ENCODE peak calls at places on chromosome 20, in six cellular contexts. R is neural progenitor cell, F is MM.1S, I is hepatocyte, N is OCI-LY7, Y is HCT116. J is an unnamed sample.

GRCh38 chr20:47273591-47274235 is 82.8 kb downstream of the ZMYND8 start:
- DNase-seq in R (no peak), F (no peak), I (no peak), N (no peak), Y (no peak), J (no peak)

GRCh38 chr20:32792316-32792715 is 27.4 kb upstream of the MAPRE1 start:
- DNase-seq in R (peak), F (no peak), I (peak), N (no peak), Y (no peak), J (peak)

GRCh38 chr20:50281831-50282591 is 91.4 kb downstream of the CEBPB start:
- DNase-seq in R (peak), F (peak), I (no peak), N (peak), Y (no peak), J (peak)

GRCh38 chr20:2750343-2751251 is 49.8 kb downstream of the CPXM1 start:
- DNase-seq in R (peak), F (no peak), I (peak), N (no peak), Y (no peak), J (peak)

GRCh38 chr20:58019027-58019849 is 209.2 kb downstream of the ANKRD60 start:
- DNase-seq in R (no peak), F (no peak), I (no peak), N (no peak), Y (no peak), J (no peak)

GRCh38 chr20:5821627-5822215 is 71.5 kb downstream of the SHLD1 start:
- DNase-seq in R (no peak), F (no peak), I (no peak), N (no peak), Y (no peak), J (no peak)

GRCh38 chr20:35058184-35058583 is 34.4 kb downstream of the TRPC4AP start:
- DNase-seq in R (no peak), F (no peak), I (no peak), N (no peak), Y (no peak), J (no peak)

GRCh38 chr20:61120595-61121515 is 131.2 kb upstream of the CDH4 start:
- DNase-seq in R (peak), F (peak), I (peak), N (peak), Y (no peak), J (peak)

GRCh38 chr20:34907616-34908469 is 31.4 kb downstream of the ACSS2 start:
- DNase-seq in R (peak), F (no peak), I (peak), N (no peak), Y (peak), J (no peak)

GRCh38 chr20:37987602-37988290 is 45.5 kb downstream of the TTI1 start:
- DNase-seq in R (no peak), F (no peak), I (peak), N (no peak), Y (no peak), J (no peak)

GRCh38 chr20:37343212-37343993 is 2.5 kb upstream of the SRC start:
- DNase-seq in R (no peak), F (no peak), I (no peak), N (no peak), Y (no peak), J (no peak)

GRCh38 chr20:31523361-31524283 is 9.4 kb downstream of the HM13 start:
- DNase-seq in R (no peak), F (no peak), I (no peak), N (no peak), Y (no peak), J (no peak)

GRCh38 chr20:15708984-15709598 is 864.2 kb downstream of the KIF16B start:
- DNase-seq in R (peak), F (peak), I (peak), N (peak), Y (no peak), J (peak)

GRCh38 chr20:37311710-37312355 is 22.4 kb downstream of the MANBAL start:
- DNase-seq in R (no peak), F (no peak), I (no peak), N (no peak), Y (no peak), J (no peak)

GRCh38 chr20:5270608-5271007 is 46.1 kb downstream of the PROKR2 start:
- DNase-seq in R (peak), F (no peak), I (no peak), N (no peak), Y (no peak), J (peak)

GRCh38 chr20:33674294-33675126 is at the start of gene NECAB3:
- DNase-seq in R (peak), F (peak), I (peak), N (peak), Y (no peak), J (peak)

GRCh38 chr20:37243937-37244571 is 17.6 kb downstream of the GHRH start:
- DNase-seq in R (no peak), F (no peak), I (no peak), N (no peak), Y (no peak), J (no peak)

GRCh38 chr20:48302844-48303552 is 517.7 kb upstream of the SULF2 start:
- DNase-seq in R (no peak), F (no peak), I (no peak), N (no peak), Y (no peak), J (no peak)

GRCh38 chr20:62159835-62160234 is 16.3 kb downstream of the SS18L1 start:
- DNase-seq in R (no peak), F (no peak), I (no peak), N (no peak), Y (peak), J (no peak)

GRCh38 chr20:18692453-18692852 is 104.6 kb downstream of the DTD1 start:
- DNase-seq in R (no peak), F (no peak), I (no peak), N (no peak), Y (no peak), J (no peak)

GRCh38 chr20:9301129-9302072 is 213.0 kb upstream of the LAMP5 start:
- DNase-seq in R (peak), F (no peak), I (peak), N (no peak), Y (peak), J (no peak)

GRCh38 chr20:19260412-19261090 is 48.1 kb downstream of the SLC24A3 start:
- DNase-seq in R (no peak), F (peak), I (no peak), N (no peak), Y (no peak), J (no peak)

GRCh38 chr20:9994676-9995075 is 40.1 kb upstream of the ANKEF1 start:
- DNase-seq in R (no peak), F (no peak), I (no peak), N (no peak), Y (no peak), J (no peak)

GRCh38 chr20:24662286-24662685 is 192.9 kb downstream of the SYNDIG1 start:
- DNase-seq in R (no peak), F (no peak), I (no peak), N (no peak), Y (no peak), J (no peak)

GRCh38 chr20:24662756-24663399 is 193.4 kb downstream of the SYNDIG1 start:
- DNase-seq in R (no peak), F (no peak), I (no peak), N (no peak), Y (no peak), J (no peak)

GRCh38 chr20:24665196-24665595 is 195.8 kb downstream of the SYNDIG1 start:
- DNase-seq in R (no peak), F (no peak), I (no peak), N (no peak), Y (no peak), J (no peak)

GRCh38 chr20:24664266-24664986 is 195.0 kb downstream of the SYNDIG1 start:
- DNase-seq in R (no peak), F (no peak), I (no peak), N (no peak), Y (no peak), J (no peak)

DNA sequence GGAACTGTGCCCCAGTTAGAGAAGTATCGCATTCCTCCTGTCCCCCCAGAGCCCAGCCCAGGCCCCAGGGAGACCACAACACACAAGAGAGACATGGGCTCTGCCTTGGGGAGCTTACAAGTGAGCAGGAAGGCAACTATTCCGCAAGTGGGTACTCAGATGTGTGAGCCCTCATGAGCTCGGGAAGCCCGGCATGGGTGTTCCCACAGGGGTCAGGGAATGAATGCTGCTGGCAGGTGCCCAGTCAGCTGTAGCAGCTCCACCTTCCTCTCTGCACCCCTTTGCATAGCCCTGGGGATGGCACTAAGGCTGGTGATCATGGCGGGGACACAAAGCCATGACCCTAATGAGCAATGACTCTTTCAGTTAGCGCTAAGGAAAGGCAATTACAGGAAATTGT is 194.1 kb downstream of the SYNDIG1 start:
- DNase-seq in R (no peak), F (no peak), I (no peak), N (no peak), Y (no peak), J (no peak)
- TF ChIP-seq EZH2phosphoT487 in R (no peak), F (no peak), I (no peak), N (no peak), Y (no peak), J (no peak)

GRCh38 chr20:63256954-63257353 is 2.7 kb upstream of the NKAIN4 start:
- DNase-seq in R (no peak), F (no peak), I (no peak), N (no peak), Y (no peak), J (no peak)

GRCh38 chr20:63259734-63260460 is 5.6 kb upstream of the NKAIN4 start:
- DNase-seq in R (no peak), F (no peak), I (no peak), N (no peak), Y (no peak), J (no peak)

GRCh38 chr20:63257629-63258028 is 3.4 kb upstream of the NKAIN4 start:
- DNase-seq in R (no peak), F (no peak), I (no peak), N (no peak), Y (no peak), J (no peak)

GRCh38 chr20:63260521-63260920 is 6.3 kb upstream of the NKAIN4 start:
- DNase-seq in R (no peak), F (no peak), I (no peak), N (no peak), Y (no peak), J (no peak)

DNA sequence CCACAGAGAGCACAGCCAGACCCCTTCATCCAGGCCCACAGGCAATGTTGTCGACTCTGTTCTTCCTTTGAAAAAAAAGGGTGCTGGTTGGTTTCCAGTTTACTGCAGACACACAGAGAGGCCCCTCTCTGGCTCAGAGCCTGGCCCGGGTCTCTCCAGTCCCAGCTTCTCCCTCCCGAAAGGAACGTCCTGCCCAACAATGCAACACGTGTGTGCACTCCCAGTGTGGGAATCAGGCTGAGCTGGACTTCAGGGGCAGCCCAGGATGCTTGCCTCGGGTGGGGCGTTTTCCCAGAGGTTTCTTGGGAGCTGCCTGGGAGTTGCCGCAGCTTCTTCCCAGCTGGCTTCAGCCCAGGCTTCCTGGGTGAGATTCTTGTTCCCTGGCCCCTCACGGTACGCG is 4.6 kb upstream of the NKAIN4 start:
- DNase-seq in R (no peak), F (no peak), I (peak), N (no peak), Y (no peak), J (no peak)
- TF ChIP-seq EZH2phosphoT487 in R (no peak), F (no peak), I (no peak), N (no peak), Y (no peak), J (no peak)

GRCh38 chr20:46144626-46145025 is 26.5 kb downstream of the CD40 start:
- DNase-seq in R (no peak), F (no peak), I (no peak), N (no peak), Y (no peak), J (no peak)
- TF ChIP-seq EZH2phosphoT487 in R (no peak), F (no peak), I (no peak), N (no peak), Y (no peak), J (no peak)

DNA sequence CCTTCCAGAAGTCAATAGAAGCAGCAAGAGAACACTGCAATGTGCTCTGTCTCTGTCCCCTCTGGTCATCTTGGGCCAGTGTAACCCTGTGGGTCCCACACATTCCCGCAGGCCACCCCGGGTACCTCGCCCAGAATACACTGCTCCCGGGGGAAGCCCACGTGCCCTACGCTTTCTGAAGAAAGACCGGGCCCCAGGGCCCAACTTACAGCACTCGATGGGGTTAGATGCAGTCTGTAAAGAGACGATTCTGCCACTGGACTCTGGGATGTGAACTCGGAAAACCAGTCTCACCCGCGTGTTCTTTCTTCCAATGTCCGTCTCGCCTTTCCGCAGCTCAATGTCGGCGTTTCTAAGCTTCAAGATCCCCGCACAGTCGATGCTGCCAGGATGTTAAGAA is 68.7 kb downstream of the NFATC2 start:
- DNase-seq in R (no peak), F (no peak), I (no peak), N (no peak), Y (no peak), J (no peak)
- TF ChIP-seq EZH2phosphoT487 in R (no peak), F (no peak), I (no peak), N (no peak), Y (no peak), J (no peak)